ENCODE peak calls at places on chromosomes 4 and X, in five cellular contexts. One of them, this sample, is unnamed.

GRCh38 chrX:79138658-79139241 is 5.7 kb upstream of the GPR174 start:
- DNase-seq in psoas muscle: no peak
- DNase-seq in upper lobe of right lung: no peak
- DNase-seq in lower lobe of right lung: no peak
- DNase-seq in pancreas: no peak
- DNase-seq in this sample: no peak

GRCh38 chr4:183388021-183388420 is 56.4 kb upstream of the CDKN2AIP start:
- DNase-seq in psoas muscle: no peak
- DNase-seq in upper lobe of right lung: no peak
- DNase-seq in lower lobe of right lung: no peak
- DNase-seq in pancreas: no peak
- DNase-seq in this sample: no peak

GRCh38 chrX:153728951-153729631 is 4.4 kb downstream of the ABCD1 start:
- DNase-seq in psoas muscle: no peak
- DNase-seq in upper lobe of right lung: no peak
- DNase-seq in lower lobe of right lung: no peak
- DNase-seq in pancreas: no peak
- DNase-seq in this sample: no peak

GRCh38 chr4:15344041-15344440 is 83.8 kb upstream of the C1QTNF7 start:
- DNase-seq in psoas muscle: no peak
- DNase-seq in upper lobe of right lung: no peak
- DNase-seq in lower lobe of right lung: no peak
- DNase-seq in pancreas: no peak
- DNase-seq in this sample: no peak

GRCh38 chr4:89222171-89222570 is 85.4 kb downstream of the GPRIN3 start:
- DNase-seq in psoas muscle: no peak
- DNase-seq in upper lobe of right lung: no peak
- DNase-seq in lower lobe of right lung: no peak
- DNase-seq in pancreas: no peak
- DNase-seq in this sample: no peak

GRCh38 chr4:179662522-179662921 is 2220.3 kb upstream of the AGA start:
- DNase-seq in psoas muscle: no peak
- DNase-seq in upper lobe of right lung: no peak
- DNase-seq in lower lobe of right lung: no peak
- DNase-seq in pancreas: no peak
- DNase-seq in this sample: no peak

GRCh38 chr4:86549163-86549788 is 44.8 kb upstream of the PTPN13 start:
- DNase-seq in psoas muscle: no peak
- DNase-seq in upper lobe of right lung: no peak
- DNase-seq in lower lobe of right lung: no peak
- DNase-seq in pancreas: no peak
- DNase-seq in this sample: no peak

GRCh38 chr4:130395871-130396270 is 1299.9 kb downstream of the C4orf33 start:
- DNase-seq in psoas muscle: no peak
- DNase-seq in upper lobe of right lung: no peak
- DNase-seq in lower lobe of right lung: no peak
- DNase-seq in pancreas: no peak
- DNase-seq in this sample: peak

GRCh38 chr4:40548256-40548655 is 81.4 kb downstream of the RBM47 start:
- DNase-seq in psoas muscle: no peak
- DNase-seq in upper lobe of right lung: no peak
- DNase-seq in lower lobe of right lung: no peak
- DNase-seq in pancreas: no peak
- DNase-seq in this sample: no peak

GRCh38 chrX:150044556-150044955 is 106.3 kb upstream of the EOLA2 start:
- DNase-seq in psoas muscle: no peak
- DNase-seq in upper lobe of right lung: no peak
- DNase-seq in lower lobe of right lung: no peak
- DNase-seq in pancreas: no peak
- DNase-seq in this sample: no peak

GRCh38 chr4:81198151-81198550 is 16.9 kb downstream of the PRKG2 start:
- DNase-seq in psoas muscle: no peak
- DNase-seq in upper lobe of right lung: no peak
- DNase-seq in lower lobe of right lung: peak
- DNase-seq in pancreas: peak
- DNase-seq in this sample: no peak

GRCh38 chr4:85147481-85148076 is 181.1 kb upstream of the WDFY3 start:
- DNase-seq in psoas muscle: peak
- DNase-seq in upper lobe of right lung: no peak
- DNase-seq in lower lobe of right lung: peak
- DNase-seq in pancreas: peak
- DNase-seq in this sample: peak

GRCh38 chr4:45036677-45037076 is 310.3 kb upstream of the GNPDA2 start:
- DNase-seq in psoas muscle: no peak
- DNase-seq in upper lobe of right lung: no peak
- DNase-seq in lower lobe of right lung: no peak
- DNase-seq in pancreas: no peak
- DNase-seq in this sample: no peak

GRCh38 chr4:113024373-113024772 is 25.1 kb upstream of the ANK2 start:
- DNase-seq in psoas muscle: no peak
- DNase-seq in upper lobe of right lung: no peak
- DNase-seq in lower lobe of right lung: no peak
- DNase-seq in pancreas: no peak
- DNase-seq in this sample: peak

GRCh38 chr4:48290146-48290772 is 20.6 kb upstream of the TEC start:
- DNase-seq in psoas muscle: no peak
- DNase-seq in upper lobe of right lung: no peak
- DNase-seq in lower lobe of right lung: no peak
- DNase-seq in pancreas: no peak
- DNase-seq in this sample: no peak

GRCh38 chr4:158172558-158173258 is at the start of gene GASK1B:
- DNase-seq in psoas muscle: no peak
- DNase-seq in upper lobe of right lung: no peak
- DNase-seq in lower lobe of right lung: no peak
- DNase-seq in pancreas: no peak
- DNase-seq in this sample: no peak

GRCh38 chr4:176343286-176343685 is 23.5 kb downstream of the SPCS3 start:
- DNase-seq in psoas muscle: no peak
- DNase-seq in upper lobe of right lung: no peak
- DNase-seq in lower lobe of right lung: no peak
- DNase-seq in pancreas: peak
- DNase-seq in this sample: no peak

GRCh38 chr4:102843273-102843672 is 15.9 kb upstream of the UBE2D3 start:
- DNase-seq in psoas muscle: no peak
- DNase-seq in upper lobe of right lung: no peak
- DNase-seq in lower lobe of right lung: no peak
- DNase-seq in pancreas: no peak
- DNase-seq in this sample: no peak

GRCh38 chr4:73726000-73726399 is 14.4 kb upstream of the CXCL8 start:
- DNase-seq in psoas muscle: no peak
- DNase-seq in upper lobe of right lung: no peak
- DNase-seq in lower lobe of right lung: no peak
- DNase-seq in pancreas: no peak
- DNase-seq in this sample: peak

GRCh38 chrX:139049455-139049854 is 337.9 kb upstream of the FGF13 start:
- DNase-seq in psoas muscle: no peak
- DNase-seq in upper lobe of right lung: no peak
- DNase-seq in lower lobe of right lung: no peak
- DNase-seq in pancreas: no peak
- DNase-seq in this sample: no peak

GRCh38 chr4:4995103-4995761 is 24.0 kb downstream of the CYTL1 start:
- DNase-seq in psoas muscle: peak
- DNase-seq in upper lobe of right lung: peak
- DNase-seq in lower lobe of right lung: peak
- DNase-seq in pancreas: peak
- DNase-seq in this sample: no peak

GRCh38 chr4:82951196-82951595 is 50.7 kb downstream of the THAP9 start:
- DNase-seq in psoas muscle: no peak
- DNase-seq in upper lobe of right lung: no peak
- DNase-seq in lower lobe of right lung: no peak
- DNase-seq in pancreas: no peak
- DNase-seq in this sample: no peak

GRCh38 chrX:16722481-16722880 is 3.1 kb downstream of the SYAP1 start:
- DNase-seq in psoas muscle: no peak
- DNase-seq in upper lobe of right lung: no peak
- DNase-seq in lower lobe of right lung: no peak
- DNase-seq in pancreas: no peak
- DNase-seq in this sample: no peak

GRCh38 chrX:50448565-50448964 is 22.1 kb downstream of the DGKK start:
- DNase-seq in psoas muscle: no peak
- DNase-seq in upper lobe of right lung: no peak
- DNase-seq in lower lobe of right lung: no peak
- DNase-seq in pancreas: no peak
- DNase-seq in this sample: no peak

GRCh38 chr4:25489221-25489797 is 112.2 kb downstream of the ANAPC4 start:
- DNase-seq in psoas muscle: no peak
- DNase-seq in upper lobe of right lung: no peak
- DNase-seq in lower lobe of right lung: no peak
- DNase-seq in pancreas: no peak
- DNase-seq in this sample: no peak

GRCh38 chrX:154986826-154987575 is 35.5 kb downstream of the F8 start:
- DNase-seq in psoas muscle: no peak
- DNase-seq in upper lobe of right lung: no peak
- DNase-seq in lower lobe of right lung: no peak
- DNase-seq in pancreas: no peak
- DNase-seq in this sample: no peak

GRCh38 chrX:72297953-72298730 is 7.6 kb downstream of the CITED1 start:
- DNase-seq in psoas muscle: no peak
- DNase-seq in upper lobe of right lung: no peak
- DNase-seq in lower lobe of right lung: no peak
- DNase-seq in pancreas: no peak
- DNase-seq in this sample: no peak

GRCh38 chr4:150248181-150248580 is 169.9 kb downstream of the DCLK2 start:
- DNase-seq in psoas muscle: no peak
- DNase-seq in upper lobe of right lung: no peak
- DNase-seq in lower lobe of right lung: no peak
- DNase-seq in pancreas: no peak
- DNase-seq in this sample: no peak

GRCh38 chrX:15151267-15152196 is 118.4 kb downstream of the ASB9 start:
- DNase-seq in psoas muscle: no peak
- DNase-seq in upper lobe of right lung: no peak
- DNase-seq in lower lobe of right lung: no peak
- DNase-seq in pancreas: no peak
- DNase-seq in this sample: no peak

GRCh38 chr4:132227349-132228165 is 921.5 kb upstream of the PCDH10 start:
- DNase-seq in psoas muscle: no peak
- DNase-seq in upper lobe of right lung: no peak
- DNase-seq in lower lobe of right lung: no peak
- DNase-seq in pancreas: peak
- DNase-seq in this sample: no peak

GRCh38 chrX:28787206-28787605 is 200.0 kb downstream of the IL1RAPL1 start:
- DNase-seq in psoas muscle: no peak
- DNase-seq in upper lobe of right lung: no peak
- DNase-seq in lower lobe of right lung: no peak
- DNase-seq in pancreas: no peak
- DNase-seq in this sample: peak

GRCh38 chr4:134465417-134465816 is 263.8 kb upstream of the PABPC4L start:
- DNase-seq in psoas muscle: no peak
- DNase-seq in upper lobe of right lung: no peak
- DNase-seq in lower lobe of right lung: no peak
- DNase-seq in pancreas: no peak
- DNase-seq in this sample: no peak

GRCh38 chr4:69194166-69194565 is 20.4 kb downstream of the UGT2B11 start:
- DNase-seq in psoas muscle: no peak
- DNase-seq in upper lobe of right lung: no peak
- DNase-seq in lower lobe of right lung: no peak
- DNase-seq in pancreas: no peak
- DNase-seq in this sample: no peak

GRCh38 chr4:69196209-69196965 is 18.2 kb downstream of the UGT2B11 start:
- DNase-seq in psoas muscle: no peak
- DNase-seq in upper lobe of right lung: no peak
- DNase-seq in lower lobe of right lung: no peak
- DNase-seq in pancreas: no peak
- DNase-seq in this sample: no peak
- H3K4me3 ChIP-seq in psoas muscle: no peak
- H3K4me3 ChIP-seq in upper lobe of right lung: no peak
- H3K4me3 ChIP-seq in lower lobe of right lung: no peak
- H3K4me3 ChIP-seq in pancreas: no peak
- H3K4me3 ChIP-seq in this sample: no peak

DNA sequence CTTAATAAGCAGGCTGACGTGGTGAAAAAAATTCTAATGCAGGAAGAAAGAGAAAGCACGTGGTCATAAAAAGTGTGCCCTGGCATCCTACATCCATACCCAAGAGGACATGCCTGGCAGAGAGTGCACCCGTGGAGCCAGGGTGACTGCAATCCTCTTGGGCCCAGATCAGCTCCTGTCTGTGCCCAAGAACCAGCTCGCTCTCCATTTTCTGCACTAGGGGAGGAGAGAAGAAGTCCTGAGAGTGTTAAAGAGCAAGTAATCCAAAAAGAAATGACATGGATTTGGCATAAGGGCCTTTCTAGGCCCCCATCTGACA is 483.1 kb downstream of the BCOR start:
- DNase-seq in psoas muscle: no peak
- DNase-seq in upper lobe of right lung: no peak
- DNase-seq in lower lobe of right lung: no peak
- DNase-seq in pancreas: no peak
- DNase-seq in this sample: no peak
- H3K4me3 ChIP-seq in psoas muscle: no peak
- H3K4me3 ChIP-seq in upper lobe of right lung: peak
- H3K4me3 ChIP-seq in lower lobe of right lung: no peak
- H3K4me3 ChIP-seq in pancreas: no peak
- H3K4me3 ChIP-seq in this sample: no peak

DNA sequence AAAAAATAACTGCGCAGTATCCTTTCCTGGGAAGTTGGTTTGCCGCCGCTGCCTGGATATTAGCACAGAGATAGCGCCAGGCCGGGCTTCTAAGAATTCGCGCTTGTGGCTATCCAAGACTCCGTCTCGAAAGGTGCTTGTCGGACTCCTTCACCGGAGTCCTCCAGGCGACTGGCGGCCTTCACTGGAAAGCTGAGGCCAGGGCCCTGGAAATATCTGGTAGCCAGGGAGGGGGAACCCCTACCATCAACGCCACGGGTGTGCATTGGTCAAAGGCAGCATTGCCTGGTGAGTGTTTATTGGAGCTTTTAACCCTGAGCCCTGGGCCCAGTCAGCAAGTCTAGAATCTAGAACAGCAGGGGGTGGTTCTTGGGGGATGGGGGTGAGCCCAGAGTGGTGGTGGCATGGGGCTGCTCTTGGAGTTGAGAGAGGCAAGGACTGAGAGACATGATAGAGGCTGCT is 567 bp upstream of the PIM2 start:
- DNase-seq in psoas muscle: no peak
- DNase-seq in upper lobe of right lung: no peak
- DNase-seq in lower lobe of right lung: no peak
- DNase-seq in pancreas: no peak
- DNase-seq in this sample: no peak
- H3K4me3 ChIP-seq in psoas muscle: peak
- H3K4me3 ChIP-seq in upper lobe of right lung: peak
- H3K4me3 ChIP-seq in lower lobe of right lung: peak
- H3K4me3 ChIP-seq in pancreas: no peak
- H3K4me3 ChIP-seq in this sample: peak

DNA sequence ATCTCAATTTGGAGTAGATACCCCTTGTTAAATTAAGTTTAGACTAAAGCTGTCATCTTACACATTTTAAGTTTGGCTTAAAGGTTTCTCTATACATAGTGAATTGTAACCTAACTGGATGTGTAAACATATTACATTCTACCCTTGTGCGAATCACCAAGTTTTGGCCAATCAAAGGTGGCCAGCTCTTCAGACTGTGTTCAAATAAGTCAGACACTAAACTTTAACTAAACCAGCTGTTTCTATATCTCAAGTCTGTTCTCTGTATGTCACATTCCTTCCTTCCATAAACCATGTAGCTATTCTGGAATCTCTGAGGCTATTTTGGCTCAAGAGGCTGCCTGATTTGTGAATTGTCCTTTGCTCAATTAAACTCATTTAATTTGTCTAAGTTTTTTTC is 6.8 kb downstream of the SULT1B1 start:
- DNase-seq in psoas muscle: no peak
- DNase-seq in upper lobe of right lung: no peak
- DNase-seq in lower lobe of right lung: no peak
- DNase-seq in pancreas: no peak
- DNase-seq in this sample: peak
- H3K4me3 ChIP-seq in psoas muscle: no peak
- H3K4me3 ChIP-seq in upper lobe of right lung: no peak
- H3K4me3 ChIP-seq in lower lobe of right lung: no peak
- H3K4me3 ChIP-seq in pancreas: no peak
- H3K4me3 ChIP-seq in this sample: no peak